ENCODE peak calls at places on chromosome 4, in four cellular contexts. W, J, A and Q are unnamed samples.

GRCh38 chr4:108839333-108839732 is 76.5 kb upstream of the ETNPPL start:
- DNase-seq in A (no peak), J (no peak), W (no peak), Q (no peak)

GRCh38 chr4:22969314-22969896 is 276.7 kb downstream of the GBA3 start:
- DNase-seq in W (no peak), J (no peak), A (no peak), Q (no peak)

GRCh38 chr4:138706206-138706605 is 309.4 kb upstream of the NOCT start:
- DNase-seq in A (no peak), W (no peak), J (no peak), Q (no peak)

GRCh38 chr4:20433101-20433705 is 181.5 kb downstream of the SLIT2 start:
- DNase-seq in J (no peak), A (no peak), W (no peak), Q (no peak)

GRCh38 chr4:123397276-123398150 is 918 bp downstream of the SPRY1 start:
- DNase-seq in J (peak), W (peak), A (peak), Q (peak)

GRCh38 chr4:185761352-185762235 is 50.4 kb downstream of the SORBS2 start:
- DNase-seq in A (no peak), J (no peak), W (no peak), Q (no peak)

GRCh38 chr4:32790803-32791202 is 2070.6 kb downstream of the PCDH7 start:
- DNase-seq in W (no peak), A (no peak), J (no peak), Q (no peak)

GRCh38 chr4:48651869-48652447 is 128.1 kb downstream of the FRYL start:
- DNase-seq in A (no peak), J (no peak), W (no peak), Q (no peak)

GRCh38 chr4:76987153-76987562 is 37.6 kb downstream of the SEPTIN11 start:
- DNase-seq in J (no peak), W (no peak), A (no peak), Q (no peak)

GRCh38 chr4:108166038-108166437 is 2.7 kb downstream of the LEF1 start:
- DNase-seq in W (peak), J (no peak), A (no peak), Q (no peak)

GRCh38 chr4:2546286-2546823 is 9.9 kb downstream of the FAM193A start:
- DNase-seq in A (no peak), W (no peak), J (no peak), Q (no peak)

GRCh38 chr4:120801171-120801758 is 121.3 kb downstream of the PRDM5 start:
- DNase-seq in J (peak), W (no peak), A (no peak), Q (no peak)

GRCh38 chr4:2290974-2291704 is 29.2 kb upstream of the MXD4 start:
- DNase-seq in A (no peak), W (peak), J (peak), Q (peak)

GRCh38 chr4:6762244-6762615 is 20.3 kb upstream of the KIAA0232 start:
- DNase-seq in W (no peak), A (peak), J (no peak), Q (no peak)

GRCh38 chr4:185796176-185796575 is 15.8 kb downstream of the SORBS2 start:
- DNase-seq in J (no peak), A (no peak), W (no peak), Q (no peak)

GRCh38 chr4:132001542-132001941 is 1147.6 kb upstream of the PCDH10 start:
- DNase-seq in W (no peak), J (no peak), A (no peak), Q (no peak)

GRCh38 chr4:96630839-96631238 is 790.9 kb downstream of the PDHA2 start:
- DNase-seq in W (no peak), A (no peak), J (no peak), Q (no peak)

GRCh38 chr4:124636793-124637192 is 75.7 kb downstream of the ANKRD50 start:
- DNase-seq in J (no peak), W (no peak), A (no peak), Q (no peak)

GRCh38 chr4:53132117-53132889 is 233.6 kb downstream of the SCFD2 start:
- DNase-seq in A (no peak), W (no peak), J (no peak), Q (no peak)

GRCh38 chr4:132479543-132479942 is 669.6 kb upstream of the PCDH10 start:
- DNase-seq in J (no peak), W (no peak), A (no peak), Q (no peak)

GRCh38 chr4:112550728-112551127 is 34.7 kb upstream of the NEUROG2 start:
- DNase-seq in W (no peak), J (no peak), A (no peak), Q (no peak)

GRCh38 chr4:136395212-136395722 is 1137.0 kb downstream of the PCDH18 start:
- DNase-seq in W (no peak), J (no peak), A (no peak), Q (peak)

GRCh38 chr4:15653864-15654391 is 1.2 kb downstream of the FBXL5 start:
- DNase-seq in W (no peak), J (no peak), A (no peak), Q (no peak)
- H3K27ac ChIP-seq in W (peak), J (peak), A (peak), Q (peak)

GRCh38 chr4:55122235-55122634 is 3.2 kb downstream of the KDR start:
- DNase-seq in A (no peak), J (no peak), W (no peak), Q (no peak)
- H3K4me3 ChIP-seq in A (peak), J (peak), W (no peak), Q (no peak)

DNA sequence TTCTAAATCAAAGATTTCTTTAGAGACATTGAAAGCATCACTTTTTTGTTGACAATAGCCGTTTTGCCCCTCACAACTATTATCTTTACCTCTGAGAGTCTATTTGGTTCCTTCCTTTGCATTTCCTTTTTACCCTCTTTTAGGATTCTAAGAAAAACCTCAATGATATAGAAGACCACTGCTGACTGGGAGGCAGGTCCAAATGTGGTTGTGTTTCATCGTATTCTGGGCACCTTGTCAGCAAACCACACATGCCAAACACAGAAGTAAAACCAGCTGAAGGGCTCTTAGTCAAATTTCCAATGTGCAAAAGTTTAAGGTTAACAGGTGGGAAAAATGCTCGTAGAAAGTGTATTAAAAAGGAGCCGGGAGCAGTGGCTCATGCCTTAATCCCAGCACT is 5.1 kb upstream of the PRMT9 start:
- DNase-seq in A (no peak), J (no peak), W (no peak), Q (no peak)
- H3K27ac ChIP-seq in A (no peak), J (no peak), W (no peak), Q (no peak)

GRCh38 chr4:19358015-19358414 is 893.7 kb upstream of the SLIT2 start:
- DNase-seq in A (no peak), J (no peak), W (no peak), Q (no peak)
- H3K4me3 ChIP-seq in A (no peak), J (no peak), W (no peak), Q (no peak)

GRCh38 chr4:118911162-118911791 is 22.6 kb downstream of the SYNPO2 start:
- DNase-seq in W (no peak), A (no peak), J (no peak), Q (no peak)
- H3K27ac ChIP-seq in W (no peak), A (no peak), J (peak), Q (no peak)

DNA sequence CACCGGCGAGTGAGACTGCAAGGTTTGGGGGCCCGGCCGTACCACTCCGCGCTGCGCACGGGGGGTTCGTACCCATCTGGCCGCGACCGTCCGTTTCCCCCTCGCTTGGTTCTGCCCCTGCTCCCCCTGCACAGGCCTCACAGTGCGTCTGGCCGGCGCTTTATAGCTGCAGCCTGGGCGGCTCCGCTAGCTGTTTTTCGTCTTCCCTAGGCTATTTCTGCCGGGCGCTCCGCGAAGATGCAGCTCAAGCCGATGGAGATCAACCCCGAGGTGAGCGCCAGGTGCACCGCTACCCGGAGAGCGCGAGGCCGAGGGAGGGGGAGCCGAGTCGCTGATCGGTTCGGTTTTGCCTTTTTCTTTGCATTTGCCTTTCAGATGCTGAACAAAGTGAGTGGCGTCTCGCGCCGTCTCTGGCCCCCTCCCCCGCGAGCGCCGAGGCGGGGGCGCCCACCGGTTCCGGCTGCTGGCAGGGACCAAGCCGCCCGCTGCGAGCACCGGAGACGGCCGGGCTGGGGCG is at the start of gene UCHL1:
- DNase-seq in A (no peak), J (peak), W (no peak), Q (no peak)
- H3K4me3 ChIP-seq in A (peak), J (peak), W (no peak), Q (peak)